ENCODE peak calls at places on chromosomes 6 and 20, in six cellular contexts. One of them, this sample, is unnamed.

GRCh38 chr6:31738048-31738979 is 1.5 kb upstream of the MSH5 start:
- DNase-seq in H1: no peak
- DNase-seq in A673: peak
- DNase-seq in heart right ventricle: no peak
- DNase-seq in IMR-90: peak
- DNase-seq in HL-60: peak
- DNase-seq in this sample: no peak

GRCh38 chr20:57653546-57653900 is 33.3 kb upstream of the ZBP1 start:
- DNase-seq in H1: no peak
- DNase-seq in A673: no peak
- DNase-seq in heart right ventricle: no peak
- DNase-seq in IMR-90: no peak
- DNase-seq in HL-60: no peak
- DNase-seq in this sample: peak

GRCh38 chr6:138160329-138161117 is 1.2 kb upstream of the ARFGEF3 start:
- DNase-seq in H1: no peak
- DNase-seq in A673: no peak
- DNase-seq in heart right ventricle: no peak
- DNase-seq in IMR-90: no peak
- DNase-seq in HL-60: no peak
- DNase-seq in this sample: no peak

GRCh38 chr6:165010556-165011535 is 298.6 kb downstream of the C6orf118 start:
- DNase-seq in H1: no peak
- DNase-seq in A673: no peak
- DNase-seq in heart right ventricle: no peak
- DNase-seq in IMR-90: no peak
- DNase-seq in HL-60: no peak
- DNase-seq in this sample: no peak

GRCh38 chr6:65707134-65707826 is at the start of gene EYS:
- DNase-seq in H1: no peak
- DNase-seq in A673: no peak
- DNase-seq in heart right ventricle: no peak
- DNase-seq in IMR-90: no peak
- DNase-seq in HL-60: no peak
- DNase-seq in this sample: no peak

GRCh38 chr20:62063981-62064787 is 1.5 kb downstream of the TAF4 start:
- DNase-seq in H1: no peak
- DNase-seq in A673: no peak
- DNase-seq in heart right ventricle: peak
- DNase-seq in IMR-90: no peak
- DNase-seq in HL-60: no peak
- DNase-seq in this sample: no peak

GRCh38 chr6:16375828-16376227 is 137.4 kb downstream of the GMPR start:
- DNase-seq in H1: no peak
- DNase-seq in A673: no peak
- DNase-seq in heart right ventricle: no peak
- DNase-seq in IMR-90: no peak
- DNase-seq in HL-60: no peak
- DNase-seq in this sample: no peak

GRCh38 chr6:26301638-26302037 is 63.4 kb upstream of the BTN3A2 start:
- DNase-seq in H1: no peak
- DNase-seq in A673: no peak
- DNase-seq in heart right ventricle: no peak
- DNase-seq in IMR-90: no peak
- DNase-seq in HL-60: no peak
- DNase-seq in this sample: no peak

GRCh38 chr6:111794716-111795452 is 78.4 kb downstream of the FYN start:
- DNase-seq in H1: no peak
- DNase-seq in A673: no peak
- DNase-seq in heart right ventricle: no peak
- DNase-seq in IMR-90: no peak
- DNase-seq in HL-60: no peak
- DNase-seq in this sample: no peak

GRCh38 chr20:45771182-45771759 is 20.4 kb downstream of the WFDC3 start:
- DNase-seq in H1: peak
- DNase-seq in A673: peak
- DNase-seq in heart right ventricle: peak
- DNase-seq in IMR-90: peak
- DNase-seq in HL-60: peak
- DNase-seq in this sample: no peak

GRCh38 chr20:36208257-36208656 is 28.0 kb upstream of the AAR2 start:
- DNase-seq in H1: no peak
- DNase-seq in A673: no peak
- DNase-seq in heart right ventricle: no peak
- DNase-seq in IMR-90: no peak
- DNase-seq in HL-60: no peak
- DNase-seq in this sample: no peak

GRCh38 chr6:108029226-108029921 is 45.2 kb downstream of the OSTM1 start:
- DNase-seq in H1: no peak
- DNase-seq in A673: peak
- DNase-seq in heart right ventricle: no peak
- DNase-seq in IMR-90: no peak
- DNase-seq in HL-60: no peak
- DNase-seq in this sample: no peak

GRCh38 chr6:118509009-118509617 is 39.0 kb upstream of the PLN start:
- DNase-seq in H1: no peak
- DNase-seq in A673: peak
- DNase-seq in heart right ventricle: no peak
- DNase-seq in IMR-90: peak
- DNase-seq in HL-60: no peak
- DNase-seq in this sample: no peak

GRCh38 chr6:26295691-26296555 is 69.1 kb upstream of the BTN3A2 start:
- DNase-seq in H1: no peak
- DNase-seq in A673: no peak
- DNase-seq in heart right ventricle: no peak
- DNase-seq in IMR-90: peak
- DNase-seq in HL-60: no peak
- DNase-seq in this sample: no peak

GRCh38 chr20:63284544-63284949 is 8.4 kb upstream of the COL20A1 start:
- DNase-seq in H1: no peak
- DNase-seq in A673: no peak
- DNase-seq in heart right ventricle: no peak
- DNase-seq in IMR-90: no peak
- DNase-seq in HL-60: no peak
- DNase-seq in this sample: no peak

GRCh38 chr20:63283397-63284082 is 9.4 kb upstream of the COL20A1 start:
- DNase-seq in H1: no peak
- DNase-seq in A673: no peak
- DNase-seq in heart right ventricle: peak
- DNase-seq in IMR-90: no peak
- DNase-seq in HL-60: no peak
- DNase-seq in this sample: no peak

GRCh38 chr20:63284083-63284440 is 8.9 kb upstream of the COL20A1 start:
- DNase-seq in H1: no peak
- DNase-seq in A673: no peak
- DNase-seq in heart right ventricle: peak
- DNase-seq in IMR-90: no peak
- DNase-seq in HL-60: no peak
- DNase-seq in this sample: no peak

GRCh38 chr20:63285636-63286615 is 7.1 kb upstream of the COL20A1 start:
- DNase-seq in H1: no peak
- DNase-seq in A673: no peak
- DNase-seq in heart right ventricle: peak
- DNase-seq in IMR-90: no peak
- DNase-seq in HL-60: no peak
- DNase-seq in this sample: no peak

GRCh38 chr20:63284981-63285524 is 7.9 kb upstream of the COL20A1 start:
- DNase-seq in H1: no peak
- DNase-seq in A673: no peak
- DNase-seq in heart right ventricle: peak
- DNase-seq in IMR-90: no peak
- DNase-seq in HL-60: no peak
- DNase-seq in this sample: no peak
- H3K4me3 ChIP-seq in H1: no peak
- H3K4me3 ChIP-seq in A673: no peak
- H3K4me3 ChIP-seq in heart right ventricle: no peak
- H3K4me3 ChIP-seq in IMR-90: no peak
- H3K4me3 ChIP-seq in HL-60: no peak
- H3K4me3 ChIP-seq in this sample: no peak

GRCh38 chr20:23234311-23235078 is 116.1 kb upstream of the NXT1 start:
- DNase-seq in H1: no peak
- DNase-seq in A673: no peak
- DNase-seq in heart right ventricle: no peak
- DNase-seq in IMR-90: peak
- DNase-seq in HL-60: no peak
- DNase-seq in this sample: peak

GRCh38 chr20:23240519-23240918 is 110.1 kb upstream of the NXT1 start:
- DNase-seq in H1: no peak
- DNase-seq in A673: no peak
- DNase-seq in heart right ventricle: no peak
- DNase-seq in IMR-90: no peak
- DNase-seq in HL-60: no peak
- DNase-seq in this sample: no peak

GRCh38 chr20:23233341-23233740 is 117.2 kb upstream of the NXT1 start:
- DNase-seq in H1: no peak
- DNase-seq in A673: no peak
- DNase-seq in heart right ventricle: no peak
- DNase-seq in IMR-90: no peak
- DNase-seq in HL-60: peak
- DNase-seq in this sample: no peak

GRCh38 chr20:23235173-23236027 is 115.2 kb upstream of the NXT1 start:
- DNase-seq in H1: peak
- DNase-seq in A673: peak
- DNase-seq in heart right ventricle: peak
- DNase-seq in IMR-90: peak
- DNase-seq in HL-60: peak
- DNase-seq in this sample: peak

GRCh38 chr20:23237166-23237565 is 113.4 kb upstream of the NXT1 start:
- DNase-seq in H1: no peak
- DNase-seq in A673: no peak
- DNase-seq in heart right ventricle: no peak
- DNase-seq in IMR-90: no peak
- DNase-seq in HL-60: no peak
- DNase-seq in this sample: no peak
- TF ChIP-seq CTCF in H1: no peak
- TF ChIP-seq CTCF in A673: no peak
- TF ChIP-seq CTCF in heart right ventricle: no peak
- TF ChIP-seq CTCF in IMR-90: no peak
- TF ChIP-seq CTCF in HL-60: no peak
- TF ChIP-seq CTCF in this sample: no peak

DNA sequence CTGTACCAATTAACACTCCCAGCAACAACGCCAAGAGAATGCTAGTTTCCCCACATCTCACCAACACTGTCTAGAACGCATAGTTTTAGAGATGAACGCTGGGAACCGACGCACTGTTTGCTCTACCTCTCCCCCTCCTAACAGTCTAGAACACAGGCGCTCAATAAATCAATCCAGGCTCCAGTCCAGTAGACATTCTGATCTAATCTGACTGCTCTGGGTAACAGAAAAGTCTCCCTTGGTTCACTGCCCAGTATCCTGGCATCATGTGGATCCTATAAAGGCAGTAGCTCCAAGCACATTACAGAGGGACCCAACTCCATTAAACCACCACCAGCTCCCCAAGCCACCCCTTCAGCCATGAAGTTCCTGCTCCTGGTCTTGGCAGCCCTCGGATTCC is at the start of gene DEFB132:
- DNase-seq in H1: no peak
- DNase-seq in A673: no peak
- DNase-seq in heart right ventricle: no peak
- DNase-seq in IMR-90: no peak
- DNase-seq in HL-60: no peak
- DNase-seq in this sample: no peak
- H3K4me3 ChIP-seq in H1: no peak
- H3K4me3 ChIP-seq in A673: no peak
- H3K4me3 ChIP-seq in heart right ventricle: no peak
- H3K4me3 ChIP-seq in IMR-90: no peak
- H3K4me3 ChIP-seq in HL-60: no peak
- H3K4me3 ChIP-seq in this sample: no peak

GRCh38 chr6:33428219-33428890 is 8.5 kb downstream of the SYNGAP1 start:
- DNase-seq in H1: no peak
- DNase-seq in A673: peak
- DNase-seq in heart right ventricle: no peak
- DNase-seq in IMR-90: no peak
- DNase-seq in HL-60: peak
- DNase-seq in this sample: no peak

GRCh38 chr6:33425668-33426577 is 6.1 kb downstream of the SYNGAP1 start:
- DNase-seq in H1: peak
- DNase-seq in A673: peak
- DNase-seq in heart right ventricle: peak
- DNase-seq in IMR-90: peak
- DNase-seq in HL-60: peak
- DNase-seq in this sample: peak

GRCh38 chr6:33428891-33429744 is 9.3 kb downstream of the SYNGAP1 start:
- DNase-seq in H1: no peak
- DNase-seq in A673: no peak
- DNase-seq in heart right ventricle: no peak
- DNase-seq in IMR-90: no peak
- DNase-seq in HL-60: no peak
- DNase-seq in this sample: no peak

GRCh38 chr6:33426590-33427563 is 7.0 kb downstream of the SYNGAP1 start:
- DNase-seq in H1: no peak
- DNase-seq in A673: peak
- DNase-seq in heart right ventricle: no peak
- DNase-seq in IMR-90: no peak
- DNase-seq in HL-60: no peak
- DNase-seq in this sample: no peak

GRCh38 chr6:33427585-33428218 is 7.8 kb downstream of the SYNGAP1 start:
- DNase-seq in H1: peak
- DNase-seq in A673: peak
- DNase-seq in heart right ventricle: peak
- DNase-seq in IMR-90: no peak
- DNase-seq in HL-60: peak
- DNase-seq in this sample: no peak
- TF ChIP-seq CTCF in H1: no peak
- TF ChIP-seq CTCF in A673: no peak
- TF ChIP-seq CTCF in heart right ventricle: no peak
- TF ChIP-seq CTCF in IMR-90: no peak
- TF ChIP-seq CTCF in HL-60: no peak
- TF ChIP-seq CTCF in this sample: no peak